ENCODE peak calls at places on chromosome 15, in ten cellular contexts. One of them, this sample, is unnamed.

GRCh38 chr15:56672721-56673120 is 60.6 kb downstream of the ZNF280D start:
- DNase-seq in GM23338: no peak
- DNase-seq in sigmoid colon: no peak
- DNase-seq in endothelial cell of umbilical vein: no peak
- DNase-seq in HepG2: no peak
- DNase-seq in suprapubic skin: no peak
- DNase-seq in Panc1: no peak
- DNase-seq in GM12878: no peak
- DNase-seq in transverse colon: no peak
- DNase-seq in esophagus muscularis mucosa: no peak
- DNase-seq in this sample: no peak

GRCh38 chr15:89192771-89193170 is 28.6 kb downstream of the RLBP1 start:
- DNase-seq in endothelial cell of umbilical vein: peak; percentile 71
- DNase-seq in transverse colon: no peak
- DNase-seq in GM23338: no peak
- DNase-seq in Panc1: no peak
- DNase-seq in sigmoid colon: no peak
- DNase-seq in HepG2: no peak
- DNase-seq in esophagus muscularis mucosa: no peak
- DNase-seq in suprapubic skin: no peak
- DNase-seq in GM12878: no peak
- DNase-seq in this sample: no peak

GRCh38 chr15:62927196-62927595 is 115.4 kb upstream of the TPM1 start:
- DNase-seq in transverse colon: no peak
- DNase-seq in endothelial cell of umbilical vein: no peak
- DNase-seq in sigmoid colon: no peak
- DNase-seq in GM12878: no peak
- DNase-seq in suprapubic skin: no peak
- DNase-seq in HepG2: no peak
- DNase-seq in Panc1: no peak
- DNase-seq in esophagus muscularis mucosa: no peak
- DNase-seq in GM23338: no peak
- DNase-seq in this sample: no peak

GRCh38 chr15:60744826-60745225 is 265.9 kb upstream of the ICE2 start:
- DNase-seq in GM12878: no peak
- DNase-seq in Panc1: no peak
- DNase-seq in endothelial cell of umbilical vein: no peak
- DNase-seq in HepG2: no peak
- DNase-seq in sigmoid colon: peak; percentile 74
- DNase-seq in suprapubic skin: peak; percentile 81
- DNase-seq in GM23338: no peak
- DNase-seq in transverse colon: no peak
- DNase-seq in esophagus muscularis mucosa: no peak
- DNase-seq in this sample: no peak

GRCh38 chr15:40762919-40763800 is 708 bp upstream of the GCHFR start:
- DNase-seq in GM12878: no peak
- DNase-seq in sigmoid colon: peak; percentile 89
- DNase-seq in transverse colon: peak; percentile 85
- DNase-seq in endothelial cell of umbilical vein: peak; percentile 63
- DNase-seq in suprapubic skin: no peak
- DNase-seq in esophagus muscularis mucosa: no peak
- DNase-seq in HepG2: peak; percentile 85
- DNase-seq in Panc1: no peak
- DNase-seq in GM23338: peak; percentile 73
- DNase-seq in this sample: peak; percentile 80

GRCh38 chr15:83379574-83379973 is 67.6 kb upstream of the SH3GL3 start:
- DNase-seq in GM23338: peak; percentile 59
- DNase-seq in Panc1: no peak
- DNase-seq in GM12878: no peak
- DNase-seq in endothelial cell of umbilical vein: no peak
- DNase-seq in HepG2: no peak
- DNase-seq in esophagus muscularis mucosa: no peak
- DNase-seq in suprapubic skin: peak; percentile 77
- DNase-seq in transverse colon: no peak
- DNase-seq in sigmoid colon: no peak
- DNase-seq in this sample: no peak

GRCh38 chr15:29440541-29440940 is 170.9 kb upstream of the NSMCE3 start:
- DNase-seq in transverse colon: no peak
- DNase-seq in endothelial cell of umbilical vein: no peak
- DNase-seq in sigmoid colon: no peak
- DNase-seq in Panc1: no peak
- DNase-seq in esophagus muscularis mucosa: no peak
- DNase-seq in GM23338: no peak
- DNase-seq in HepG2: no peak
- DNase-seq in suprapubic skin: peak; percentile 38
- DNase-seq in GM12878: no peak
- DNase-seq in this sample: no peak

GRCh38 chr15:55530861-55531313 is 22.9 kb upstream of the DNAAF4 start:
- DNase-seq in GM23338: no peak
- DNase-seq in Panc1: no peak
- DNase-seq in endothelial cell of umbilical vein: no peak
- DNase-seq in suprapubic skin: no peak
- DNase-seq in sigmoid colon: no peak
- DNase-seq in GM12878: no peak
- DNase-seq in HepG2: peak; percentile 4
- DNase-seq in esophagus muscularis mucosa: no peak
- DNase-seq in transverse colon: no peak
- DNase-seq in this sample: no peak

GRCh38 chr15:42094512-42094963 is at the start of gene PLA2G4D:
- DNase-seq in esophagus muscularis mucosa: no peak
- DNase-seq in endothelial cell of umbilical vein: no peak
- DNase-seq in transverse colon: no peak
- DNase-seq in suprapubic skin: no peak
- DNase-seq in GM23338: no peak
- DNase-seq in Panc1: no peak
- DNase-seq in HepG2: no peak
- DNase-seq in GM12878: no peak
- DNase-seq in sigmoid colon: no peak
- DNase-seq in this sample: peak; percentile 27

GRCh38 chr15:63497642-63498100 is 6.7 kb upstream of the USP3 start:
- DNase-seq in Panc1: no peak
- DNase-seq in esophagus muscularis mucosa: no peak
- DNase-seq in sigmoid colon: no peak
- DNase-seq in suprapubic skin: no peak
- DNase-seq in transverse colon: peak; percentile 74
- DNase-seq in endothelial cell of umbilical vein: no peak
- DNase-seq in GM23338: no peak
- DNase-seq in GM12878: no peak
- DNase-seq in HepG2: no peak
- DNase-seq in this sample: peak; percentile 56

DNA sequence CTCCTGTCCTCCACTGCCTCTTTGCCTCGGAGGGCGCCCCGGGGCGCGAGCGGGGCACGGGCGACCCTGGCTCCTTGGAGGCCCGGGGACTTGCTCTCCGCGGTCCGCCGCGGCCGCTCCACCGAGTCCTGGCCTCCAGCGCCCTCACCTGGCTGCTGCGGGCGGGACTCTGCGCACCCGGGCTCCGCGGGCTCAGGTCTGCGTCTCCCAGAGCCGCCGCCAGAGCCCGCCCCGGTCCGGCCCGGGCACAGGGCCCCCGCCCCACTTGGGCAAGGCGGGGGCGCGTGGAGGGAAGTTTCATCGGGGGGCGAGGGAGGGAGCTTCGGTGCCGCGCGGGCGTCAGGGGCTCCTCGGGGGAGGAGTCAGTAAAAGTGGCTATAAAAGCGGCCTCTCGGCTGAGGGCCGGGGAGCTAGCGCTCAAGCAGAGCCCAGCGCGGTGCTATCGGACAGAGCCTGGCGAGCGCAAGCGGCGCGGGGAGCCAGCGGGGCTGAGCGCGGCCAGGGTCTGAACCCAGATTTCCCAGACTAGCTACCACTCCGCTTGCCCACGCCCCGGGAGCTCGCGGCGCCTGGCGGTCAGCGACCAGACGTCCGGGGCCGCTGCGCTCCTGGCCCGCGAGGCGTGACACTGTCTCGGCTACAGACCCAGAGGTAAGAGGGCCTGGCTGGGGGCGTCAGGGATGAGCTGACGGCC is at the start of gene CEMIP:
- DNase-seq in sigmoid colon: peak; percentile 85
- DNase-seq in GM23338: peak; percentile 90
- DNase-seq in endothelial cell of umbilical vein: peak; percentile 72
- DNase-seq in HepG2: peak; percentile 71
- DNase-seq in transverse colon: peak; percentile 82
- DNase-seq in suprapubic skin: no peak
- DNase-seq in GM12878: no peak
- DNase-seq in Panc1: no peak
- DNase-seq in esophagus muscularis mucosa: no peak
- DNase-seq in this sample: peak; percentile 82
- TF ChIP-seq POLR2AphosphoS5 in sigmoid colon: no peak
- TF ChIP-seq POLR2AphosphoS5 in GM23338: no peak
- TF ChIP-seq POLR2AphosphoS5 in endothelial cell of umbilical vein: no peak
- TF ChIP-seq POLR2AphosphoS5 in HepG2: peak; percentile 48
- TF ChIP-seq POLR2AphosphoS5 in transverse colon: no peak
- TF ChIP-seq POLR2AphosphoS5 in suprapubic skin: no peak
- TF ChIP-seq POLR2AphosphoS5 in GM12878: no peak
- TF ChIP-seq POLR2AphosphoS5 in Panc1: no peak
- TF ChIP-seq POLR2AphosphoS5 in esophagus muscularis mucosa: no peak
- TF ChIP-seq POLR2AphosphoS5 in this sample: no peak

GRCh38 chr15:96974761-96975160 is 644.3 kb downstream of the NR2F2 start:
- DNase-seq in Panc1: no peak
- DNase-seq in suprapubic skin: no peak
- DNase-seq in esophagus muscularis mucosa: no peak
- DNase-seq in GM23338: no peak
- DNase-seq in sigmoid colon: no peak
- DNase-seq in HepG2: no peak
- DNase-seq in endothelial cell of umbilical vein: peak; percentile 34
- DNase-seq in GM12878: no peak
- DNase-seq in transverse colon: no peak
- DNase-seq in this sample: no peak
- TF ChIP-seq CTCF in Panc1: no peak
- TF ChIP-seq CTCF in suprapubic skin: no peak
- TF ChIP-seq CTCF in esophagus muscularis mucosa: no peak
- TF ChIP-seq CTCF in GM23338: no peak
- TF ChIP-seq CTCF in sigmoid colon: no peak
- TF ChIP-seq CTCF in HepG2: no peak
- TF ChIP-seq CTCF in endothelial cell of umbilical vein: no peak
- TF ChIP-seq CTCF in GM12878: no peak
- TF ChIP-seq CTCF in transverse colon: no peak
- TF ChIP-seq CTCF in this sample: no peak

DNA sequence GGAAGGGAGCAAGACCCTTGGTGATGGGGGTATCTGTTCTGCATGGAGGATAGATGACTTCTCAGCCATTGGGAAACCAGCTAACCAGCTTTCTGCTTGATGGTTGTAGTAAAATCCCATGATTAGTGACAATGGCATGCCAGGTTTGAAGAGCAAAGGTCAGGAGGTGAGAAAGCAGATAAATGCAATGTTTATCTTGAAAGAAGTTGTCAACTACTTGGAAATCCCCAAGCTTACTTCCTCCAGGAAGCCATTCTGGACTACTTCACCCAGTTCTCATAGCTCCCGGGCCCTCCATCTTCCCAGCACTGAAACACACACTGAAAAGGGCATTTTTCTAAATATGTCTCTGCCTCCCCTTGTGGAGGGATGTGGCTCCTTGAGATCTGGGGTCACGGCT is 51.3 kb downstream of the SMAD3 start:
- DNase-seq in GM12878: no peak
- DNase-seq in endothelial cell of umbilical vein: peak; percentile 76
- DNase-seq in transverse colon: no peak
- DNase-seq in suprapubic skin: no peak
- DNase-seq in esophagus muscularis mucosa: no peak
- DNase-seq in GM23338: no peak
- DNase-seq in sigmoid colon: no peak
- DNase-seq in Panc1: no peak
- DNase-seq in HepG2: peak; percentile 37
- DNase-seq in this sample: no peak
- H3K4me1 ChIP-seq in GM12878: peaks cover 50% of the 10 kb centered on the region
- H3K4me1 ChIP-seq in endothelial cell of umbilical vein: peaks cover 60% of the 10 kb centered on the region
- H3K4me1 ChIP-seq in transverse colon: peaks cover 36% of the 10 kb centered on the region
- H3K4me1 ChIP-seq in suprapubic skin: peaks cover 70% of the 10 kb centered on the region
- H3K4me1 ChIP-seq in esophagus muscularis mucosa: peaks cover 82% of the 10 kb centered on the region
- H3K4me1 ChIP-seq in GM23338: peaks cover 8% of the 10 kb centered on the region
- H3K4me1 ChIP-seq in sigmoid colon: peaks cover 51% of the 10 kb centered on the region
- H3K4me1 ChIP-seq in Panc1: peaks cover 91% of the 10 kb centered on the region
- H3K4me1 ChIP-seq in HepG2: peaks cover 75% of the 10 kb centered on the region
- H3K4me1 ChIP-seq in this sample: peaks cover 76% of the 10 kb centered on the region

GRCh38 chr15:90413411-90414379 is 25.7 kb downstream of the IQGAP1 start:
- DNase-seq in Panc1: no peak
- DNase-seq in GM23338: no peak
- DNase-seq in HepG2: no peak
- DNase-seq in GM12878: no peak
- DNase-seq in endothelial cell of umbilical vein: peak; percentile 54
- DNase-seq in transverse colon: no peak
- DNase-seq in sigmoid colon: no peak
- DNase-seq in esophagus muscularis mucosa: no peak
- DNase-seq in suprapubic skin: no peak
- DNase-seq in this sample: no peak

GRCh38 chr15:90414408-90415028 is 26.5 kb downstream of the IQGAP1 start:
- DNase-seq in transverse colon: no peak
- DNase-seq in esophagus muscularis mucosa: no peak
- DNase-seq in Panc1: no peak
- DNase-seq in HepG2: no peak
- DNase-seq in endothelial cell of umbilical vein: no peak
- DNase-seq in suprapubic skin: no peak
- DNase-seq in GM23338: no peak
- DNase-seq in sigmoid colon: no peak
- DNase-seq in GM12878: no peak
- DNase-seq in this sample: no peak

GRCh38 chr15:90408657-90409056 is 20.6 kb downstream of the IQGAP1 start:
- DNase-seq in transverse colon: no peak
- DNase-seq in HepG2: no peak
- DNase-seq in endothelial cell of umbilical vein: no peak
- DNase-seq in esophagus muscularis mucosa: no peak
- DNase-seq in GM12878: no peak
- DNase-seq in suprapubic skin: no peak
- DNase-seq in GM23338: no peak
- DNase-seq in Panc1: no peak
- DNase-seq in sigmoid colon: no peak
- DNase-seq in this sample: no peak

GRCh38 chr15:90411176-90411575 is 23.1 kb downstream of the IQGAP1 start:
- DNase-seq in endothelial cell of umbilical vein: no peak
- DNase-seq in esophagus muscularis mucosa: no peak
- DNase-seq in transverse colon: no peak
- DNase-seq in GM12878: no peak
- DNase-seq in suprapubic skin: no peak
- DNase-seq in HepG2: no peak
- DNase-seq in Panc1: no peak
- DNase-seq in sigmoid colon: no peak
- DNase-seq in GM23338: no peak
- DNase-seq in this sample: no peak

DNA sequence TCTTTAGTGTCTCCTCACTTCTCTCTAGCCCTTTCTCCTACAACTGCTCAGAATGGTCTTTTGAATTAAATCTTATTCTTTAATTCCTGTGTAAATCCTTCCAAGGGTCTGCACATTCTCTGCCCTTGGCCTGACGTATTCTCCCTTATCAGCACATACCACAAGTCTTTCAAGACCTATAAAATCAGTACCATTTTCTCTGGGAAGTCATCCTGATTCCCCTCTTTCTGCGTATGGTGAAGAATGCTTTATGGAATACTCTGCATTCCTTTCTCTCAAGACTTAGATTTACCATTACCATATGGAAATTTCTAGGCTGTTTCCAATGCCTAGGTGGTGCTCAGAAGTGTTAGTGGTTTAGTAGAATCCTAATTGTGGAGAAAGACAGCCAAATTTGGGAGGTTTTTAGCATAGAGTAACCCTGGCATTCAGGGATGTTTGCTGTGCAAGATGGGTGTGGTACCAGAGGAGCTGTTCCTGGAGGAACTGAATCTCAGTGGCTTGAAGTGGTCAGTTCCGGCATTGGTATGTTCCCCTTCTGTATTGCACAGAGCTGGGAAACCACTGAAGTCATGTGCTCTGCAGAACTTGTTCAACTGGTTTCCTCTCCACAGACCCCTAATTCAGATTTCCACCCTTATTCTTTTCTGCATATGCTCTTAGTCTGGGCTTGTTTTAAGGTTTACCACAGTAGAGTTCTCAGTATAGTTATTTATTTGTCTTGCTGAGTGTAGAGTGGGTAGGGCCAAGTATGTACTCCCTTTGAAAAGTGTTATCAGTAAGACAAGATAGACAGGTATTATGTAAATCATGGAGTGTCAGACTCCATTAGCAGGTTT is 24.5 kb downstream of the IQGAP1 start:
- DNase-seq in GM12878: peak; percentile 72
- DNase-seq in transverse colon: peak; percentile 66
- DNase-seq in esophagus muscularis mucosa: no peak
- DNase-seq in HepG2: no peak
- DNase-seq in suprapubic skin: no peak
- DNase-seq in endothelial cell of umbilical vein: peak; percentile 55
- DNase-seq in GM23338: peak; percentile 87
- DNase-seq in sigmoid colon: no peak
- DNase-seq in Panc1: no peak
- DNase-seq in this sample: peak; percentile 59
- TF ChIP-seq POLR2AphosphoS5 in GM12878: no peak
- TF ChIP-seq POLR2AphosphoS5 in transverse colon: no peak
- TF ChIP-seq POLR2AphosphoS5 in esophagus muscularis mucosa: peak; percentile 24
- TF ChIP-seq POLR2AphosphoS5 in HepG2: no peak
- TF ChIP-seq POLR2AphosphoS5 in suprapubic skin: no peak
- TF ChIP-seq POLR2AphosphoS5 in endothelial cell of umbilical vein: no peak
- TF ChIP-seq POLR2AphosphoS5 in GM23338: peak; percentile 31
- TF ChIP-seq POLR2AphosphoS5 in sigmoid colon: no peak
- TF ChIP-seq POLR2AphosphoS5 in Panc1: no peak
- TF ChIP-seq POLR2AphosphoS5 in this sample: no peak

This sample was measured in stomach.